ENCODE peak calls at places on chromosomes 5 and 9, in four cellular contexts. D is H54, A is HTR-8/SVneo, S is naive B cell. R is an unnamed sample.

GRCh38 chr9:34252670-34253459 is 74.0 kb downstream of the UBAP1 start:
- DNase-seq in D (peak), A (no peak), S (peak), R (no peak)

GRCh38 chr9:33923998-33924701 is 107.2 kb downstream of the UBE2R2 start:
- DNase-seq in D (no peak), A (no peak), S (no peak), R (no peak)

GRCh38 chr5:68950111-68950510 is 143.7 kb upstream of the SLC30A5 start:
- DNase-seq in D (no peak), A (peak), S (no peak), R (no peak)

GRCh38 chr9:11366585-11367129 is 753.9 kb upstream of the PTPRD start:
- DNase-seq in D (no peak), A (no peak), S (no peak), R (no peak)

GRCh38 chr9:130528674-130529073 is 50.7 kb upstream of the FUBP3 start:
- DNase-seq in D (no peak), A (no peak), S (no peak), R (no peak)

GRCh38 chr9:129467004-129467588 is 153.8 kb downstream of the C9orf50 start:
- DNase-seq in D (no peak), A (no peak), S (no peak), R (no peak)

GRCh38 chr5:107476783-107477182 is 194.0 kb downstream of the EFNA5 start:
- DNase-seq in D (no peak), A (no peak), S (no peak), R (no peak)

GRCh38 chr9:17744786-17745185 is 165.9 kb downstream of the SH3GL2 start:
- DNase-seq in D (peak), A (no peak), S (no peak), R (no peak)

GRCh38 chr5:85278193-85278592 is 893.5 kb upstream of the EDIL3 start:
- DNase-seq in D (no peak), A (no peak), S (no peak), R (no peak)

GRCh38 chr5:132425009-132425937 is 55.8 kb downstream of the SLC22A5 start:
- DNase-seq in D (no peak), A (no peak), S (peak), R (no peak)

GRCh38 chr5:127885176-127885575 is 182.0 kb downstream of the CCDC192 start:
- DNase-seq in D (no peak), A (no peak), S (no peak), R (no peak)

GRCh38 chr9:101738566-101739183 is at the start of gene GRIN3A:
- DNase-seq in D (no peak), A (peak), S (no peak), R (no peak)

GRCh38 chr5:157864067-157864466 is 5.1 kb upstream of the CLINT1 start:
- DNase-seq in D (no peak), A (no peak), S (no peak), R (no peak)

GRCh38 chr5:83711982-83712601 is 8.6 kb downstream of the HAPLN1 start:
- DNase-seq in D (no peak), A (peak), S (no peak), R (no peak)